ENCODE peak calls at places on chromosomes 3 and 15, in six cellular contexts. Z is Panc1, G is transverse colon, K is GM23338, Q is H1, I is breast epithelium. C is an unnamed sample.

GRCh38 chr15:32803631-32804030 is 85.8 kb downstream of the GREM1 start:
- DNase-seq in Q (no peak), G (no peak), K (no peak), Z (no peak), I (no peak), C (no peak)

GRCh38 chr3:109325109-109325508 is 8.8 kb upstream of the DPPA2 start:
- DNase-seq in Q (peak; percentile 68), K (peak; percentile 49), I (no peak), Z (no peak), G (no peak), C (no peak)

GRCh38 chr3:137081711-137082110 is 123.9 kb downstream of the IL20RB start:
- DNase-seq in K (no peak), Z (no peak), I (no peak), G (no peak), Q (no peak), C (no peak)

GRCh38 chr3:15728766-15729165 is 69.0 kb downstream of the ANKRD28 start:
- DNase-seq in G (no peak), Z (no peak), K (no peak), Q (no peak), I (no peak), C (no peak)

GRCh38 chr15:29424118-29424517 is 154.5 kb upstream of the NSMCE3 start:
- DNase-seq in G (no peak), Q (no peak), K (peak; percentile 24), Z (no peak), I (no peak), C (no peak)

GRCh38 chr3:72487946-72488735 is 360.1 kb downstream of the SHQ1 start:
- DNase-seq in I (no peak), Z (no peak), G (no peak), Q (no peak), K (peak; percentile 40), C (no peak)

GRCh38 chr15:29131336-29132109 is 138.1 kb downstream of the NSMCE3 start:
- DNase-seq in G (no peak), Z (no peak), K (no peak), Q (no peak), I (no peak), C (no peak)

GRCh38 chr3:129185774-129186173 is 2.1 kb upstream of the CNBP start:
- DNase-seq in I (no peak), G (no peak), Q (no peak), Z (no peak), K (no peak), C (no peak)

GRCh38 chr3:193883551-193883950 is 252.4 kb upstream of the HES1 start:
- DNase-seq in G (no peak), Q (no peak), I (no peak), Z (no peak), K (no peak), C (no peak)

GRCh38 chr15:39153718-39154117 is 427.2 kb upstream of the THBS1 start:
- DNase-seq in I (no peak), Q (no peak), Z (no peak), G (peak; percentile 26), K (no peak), C (no peak)

GRCh38 chr15:90029024-90029423 is 27.9 kb downstream of the ZNF710 start:
- DNase-seq in I (no peak), K (no peak), G (peak; percentile 76), Z (no peak), Q (no peak), C (no peak)
- TF ChIP-seq POLR2AphosphoS5 in I (no peak), K (no peak), G (no peak), Z (no peak), Q (no peak), C (no peak)

GRCh38 chr3:111717601-111718000 is 122.5 kb upstream of the ZBED2 start:
- DNase-seq in G (peak; percentile 75), Z (peak; percentile 71), Q (peak; percentile 59), I (peak; percentile 75), K (peak; percentile 92), C (peak; percentile 28)
- TF ChIP-seq POLR2AphosphoS5 in G (no peak), Z (no peak), Q (no peak), I (peak; percentile 58), K (no peak), C (no peak)

GRCh38 chr3:190375671-190376070 is 12.3 kb upstream of the CLDN16 start:
- DNase-seq in G (no peak), K (no peak), Z (no peak), I (no peak), Q (no peak), C (no peak)
- TF ChIP-seq POLR2AphosphoS5 in G (no peak), K (no peak), Z (no peak), I (no peak), Q (no peak), C (no peak)

GRCh38 chr15:31352911-31353811 is 26.5 kb downstream of the KLF13 start:
- DNase-seq in K (no peak), Q (no peak), I (no peak), G (peak; percentile 78), Z (no peak), C (peak; percentile 76)
- TF ChIP-seq POLR2AphosphoS5 in K (no peak), Q (no peak), I (peak; percentile 51), G (peak; percentile 39), Z (no peak), C (no peak)

GRCh38 chr3:171847595-171848259 is 4.6 kb downstream of the TMEM212 start:
- DNase-seq in G (no peak), Q (no peak), I (no peak), K (no peak), Z (no peak), C (no peak)

GRCh38 chr3:171844873-171845272 is 1.7 kb downstream of the TMEM212 start:
- DNase-seq in G (no peak), I (no peak), Q (no peak), Z (no peak), K (no peak), C (no peak)

GRCh38 chr3:171847133-171847532 is 4.0 kb downstream of the TMEM212 start:
- DNase-seq in I (no peak), Z (no peak), G (no peak), Q (no peak), K (no peak), C (no peak)

GRCh38 chr3:171845541-171846284 is 2.6 kb downstream of the TMEM212 start:
- DNase-seq in I (no peak), K (no peak), Q (no peak), G (no peak), Z (no peak), C (no peak)

DNA sequence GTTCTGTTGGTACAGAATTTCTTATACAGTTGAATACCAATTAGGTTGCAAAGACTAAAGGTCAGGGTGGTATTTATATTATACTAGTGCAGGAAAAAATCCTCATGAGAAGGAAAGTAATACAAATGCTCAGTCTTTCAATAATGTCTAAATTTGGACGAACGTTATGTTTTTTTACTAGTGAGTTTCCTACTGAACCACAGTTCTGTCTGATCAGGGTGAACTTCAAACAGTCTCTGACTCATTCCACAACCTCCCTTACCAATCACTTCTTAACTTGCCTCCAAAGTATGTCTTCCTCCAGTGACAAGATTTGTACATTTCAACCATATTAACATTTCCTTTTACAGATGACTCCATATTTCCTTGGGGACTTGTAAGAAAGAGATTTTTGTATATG is 3.4 kb downstream of the TMEM212 start:
- DNase-seq in K (no peak), I (no peak), Q (no peak), Z (no peak), G (no peak), C (peak; percentile 9)
- TF ChIP-seq POLR2AphosphoS5 in K (no peak), I (no peak), Q (no peak), Z (no peak), G (no peak), C (no peak)

GRCh38 chr3:105999856-106000255 is 131.0 kb upstream of the CBLB start:
- DNase-seq in Z (no peak), I (no peak), Q (no peak), G (no peak), K (no peak), C (no peak)
- TF ChIP-seq POLR2AphosphoS5 in Z (no peak), I (no peak), Q (no peak), G (no peak), K (no peak), C (no peak)

DNA sequence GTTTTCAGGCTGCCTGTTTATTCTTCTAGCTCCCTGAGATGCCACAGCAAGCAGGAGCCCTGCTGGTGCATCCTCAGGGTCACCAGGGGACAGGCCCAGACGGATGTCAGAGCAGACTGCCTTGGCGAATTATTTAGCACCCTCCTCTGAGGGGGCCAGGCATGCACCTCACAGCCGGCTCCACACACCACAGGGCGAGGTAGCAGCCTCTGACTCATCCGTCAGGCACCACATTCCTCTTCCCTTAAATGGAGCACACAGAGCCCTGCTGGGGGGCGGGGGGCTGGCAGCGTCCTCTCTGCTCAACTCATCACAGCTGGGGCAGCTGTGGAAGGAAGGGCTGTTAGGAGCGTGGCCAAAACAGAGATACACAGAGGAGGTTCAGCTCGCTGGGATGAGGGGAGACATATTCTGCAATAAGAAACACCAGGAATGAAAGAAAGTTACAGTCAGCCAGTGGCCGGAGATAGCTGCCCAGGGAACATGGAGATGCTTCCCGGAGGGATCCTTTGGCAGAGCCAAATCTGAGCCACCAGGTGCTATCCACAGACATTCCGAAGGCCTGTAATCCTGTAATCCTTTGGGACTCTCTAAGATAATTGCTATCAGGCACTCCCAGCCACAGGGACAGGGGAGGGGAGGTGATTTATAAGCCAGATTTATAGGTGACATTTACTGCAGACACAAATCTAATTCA is 13.9 kb upstream of the PRICKLE2 start:
- DNase-seq in Z (no peak), I (no peak), Q (peak; percentile 67), K (peak; percentile 89), G (peak; percentile 63), C (no peak)
- TF ChIP-seq POLR2AphosphoS5 in Z (no peak), I (no peak), Q (peak; percentile 42), K (no peak), G (peak; percentile 20), C (no peak)

C was measured in GM12891.